ENCODE peak calls at places on chromosomes 13 and 19, in nine cellular contexts. One of them, this sample, is unnamed. For H3K36me3 and H3K27me3, the result is how much of the 10 kb centered on the place peaks cover.

GRCh38 chr19:7988307-7988706 is 17.1 kb downstream of the ELAVL1 start:
- DNase-seq in thoracic aorta: no peak
- DNase-seq in IMR-90: no peak
- DNase-seq in colonic mucosa: no peak
- DNase-seq in neuronal stem cell: no peak
- DNase-seq in CD4-positive, CD25-positive, alpha-beta regulatory T cell: no peak
- DNase-seq in hepatocyte: no peak
- DNase-seq in right lobe of liver: no peak
- DNase-seq in endodermal cell: no peak
- DNase-seq in this sample: no peak

GRCh38 chr19:2533686-2534085 is 57.8 kb downstream of the GADD45B start:
- DNase-seq in thoracic aorta: no peak
- DNase-seq in IMR-90: no peak
- DNase-seq in colonic mucosa: no peak
- DNase-seq in neuronal stem cell: no peak
- DNase-seq in CD4-positive, CD25-positive, alpha-beta regulatory T cell: no peak
- DNase-seq in hepatocyte: no peak
- DNase-seq in right lobe of liver: no peak
- DNase-seq in endodermal cell: no peak
- DNase-seq in this sample: no peak

GRCh38 chr13:26695360-26695705 is 65.3 kb downstream of the GPR12 start:
- DNase-seq in thoracic aorta: no peak
- DNase-seq in IMR-90: no peak
- DNase-seq in colonic mucosa: no peak
- DNase-seq in neuronal stem cell: no peak
- DNase-seq in CD4-positive, CD25-positive, alpha-beta regulatory T cell: no peak
- DNase-seq in hepatocyte: no peak
- DNase-seq in right lobe of liver: no peak
- DNase-seq in endodermal cell: peak
- DNase-seq in this sample: no peak

GRCh38 chr19:5057860-5058259 is 88.9 kb downstream of the KDM4B start:
- DNase-seq in thoracic aorta: no peak
- DNase-seq in IMR-90: no peak
- DNase-seq in colonic mucosa: no peak
- DNase-seq in neuronal stem cell: no peak
- DNase-seq in CD4-positive, CD25-positive, alpha-beta regulatory T cell: no peak
- DNase-seq in hepatocyte: no peak
- DNase-seq in right lobe of liver: no peak
- DNase-seq in endodermal cell: peak
- DNase-seq in this sample: peak

GRCh38 chr13:97758317-97758716 is 195.2 kb upstream of the IPO5 start:
- DNase-seq in thoracic aorta: no peak
- DNase-seq in IMR-90: no peak
- DNase-seq in colonic mucosa: no peak
- DNase-seq in neuronal stem cell: no peak
- DNase-seq in CD4-positive, CD25-positive, alpha-beta regulatory T cell: no peak
- DNase-seq in hepatocyte: no peak
- DNase-seq in right lobe of liver: no peak
- DNase-seq in endodermal cell: no peak
- DNase-seq in this sample: no peak

GRCh38 chr19:57566396-57567256 is 7.0 kb upstream of the ZNF550 start:
- DNase-seq in thoracic aorta: no peak
- DNase-seq in IMR-90: peak
- DNase-seq in colonic mucosa: no peak
- DNase-seq in neuronal stem cell: no peak
- DNase-seq in CD4-positive, CD25-positive, alpha-beta regulatory T cell: peak
- DNase-seq in hepatocyte: peak
- DNase-seq in right lobe of liver: no peak
- DNase-seq in endodermal cell: peak
- DNase-seq in this sample: no peak

GRCh38 chr19:22784051-22784450 is at the start of gene ZNF99:
- DNase-seq in thoracic aorta: peak
- DNase-seq in IMR-90: no peak
- DNase-seq in colonic mucosa: no peak
- DNase-seq in neuronal stem cell: no peak
- DNase-seq in CD4-positive, CD25-positive, alpha-beta regulatory T cell: no peak
- DNase-seq in hepatocyte: no peak
- DNase-seq in right lobe of liver: peak
- DNase-seq in endodermal cell: no peak
- DNase-seq in this sample: no peak

GRCh38 chr19:57028804-57029525 is 90.8 kb upstream of the USP29 start:
- DNase-seq in thoracic aorta: no peak
- DNase-seq in IMR-90: no peak
- DNase-seq in colonic mucosa: no peak
- DNase-seq in neuronal stem cell: no peak
- DNase-seq in CD4-positive, CD25-positive, alpha-beta regulatory T cell: no peak
- DNase-seq in hepatocyte: no peak
- DNase-seq in right lobe of liver: no peak
- DNase-seq in endodermal cell: no peak
- DNase-seq in this sample: no peak

GRCh38 chr13:66489586-66489985 is 740.5 kb downstream of the PCDH9 start:
- DNase-seq in thoracic aorta: no peak
- DNase-seq in IMR-90: peak
- DNase-seq in colonic mucosa: no peak
- DNase-seq in neuronal stem cell: no peak
- DNase-seq in CD4-positive, CD25-positive, alpha-beta regulatory T cell: no peak
- DNase-seq in hepatocyte: no peak
- DNase-seq in right lobe of liver: no peak
- DNase-seq in endodermal cell: no peak
- DNase-seq in this sample: no peak

GRCh38 chr13:113554333-113554700 is 30.2 kb upstream of the TFDP1 start:
- DNase-seq in thoracic aorta: no peak
- DNase-seq in IMR-90: no peak
- DNase-seq in colonic mucosa: no peak
- DNase-seq in neuronal stem cell: no peak
- DNase-seq in CD4-positive, CD25-positive, alpha-beta regulatory T cell: no peak
- DNase-seq in hepatocyte: no peak
- DNase-seq in right lobe of liver: no peak
- DNase-seq in endodermal cell: peak
- DNase-seq in this sample: peak

GRCh38 chr13:100600915-100601314 is 12.3 kb upstream of the GGACT start:
- DNase-seq in thoracic aorta: no peak
- DNase-seq in IMR-90: no peak
- DNase-seq in colonic mucosa: no peak
- DNase-seq in neuronal stem cell: no peak
- DNase-seq in CD4-positive, CD25-positive, alpha-beta regulatory T cell: no peak
- DNase-seq in hepatocyte: no peak
- DNase-seq in right lobe of liver: no peak
- DNase-seq in endodermal cell: no peak
- DNase-seq in this sample: no peak

GRCh38 chr13:42305503-42305902 is 33.6 kb downstream of the AKAP11 start:
- DNase-seq in thoracic aorta: no peak
- DNase-seq in IMR-90: peak
- DNase-seq in colonic mucosa: no peak
- DNase-seq in neuronal stem cell: no peak
- DNase-seq in CD4-positive, CD25-positive, alpha-beta regulatory T cell: no peak
- DNase-seq in hepatocyte: no peak
- DNase-seq in right lobe of liver: no peak
- DNase-seq in endodermal cell: no peak
- DNase-seq in this sample: no peak
- H3K36me3 ChIP-seq in thoracic aorta: under half
- H3K36me3 ChIP-seq in IMR-90: under half
- H3K36me3 ChIP-seq in colonic mucosa: under half
- H3K36me3 ChIP-seq in neuronal stem cell: half or more
- H3K36me3 ChIP-seq in CD4-positive, CD25-positive, alpha-beta regulatory T cell: half or more
- H3K36me3 ChIP-seq in hepatocyte: under half
- H3K36me3 ChIP-seq in right lobe of liver: under half
- H3K36me3 ChIP-seq in endodermal cell: half or more
- H3K36me3 ChIP-seq in this sample: under half

GRCh38 chr19:10544753-10545251 is 1.1 kb downstream of the ATG4D start:
- DNase-seq in thoracic aorta: no peak
- DNase-seq in IMR-90: no peak
- DNase-seq in colonic mucosa: peak
- DNase-seq in neuronal stem cell: no peak
- DNase-seq in CD4-positive, CD25-positive, alpha-beta regulatory T cell: no peak
- DNase-seq in hepatocyte: no peak
- DNase-seq in right lobe of liver: no peak
- DNase-seq in endodermal cell: peak
- DNase-seq in this sample: peak

GRCh38 chr19:10544242-10544752 is 593 bp downstream of the ATG4D start:
- DNase-seq in thoracic aorta: no peak
- DNase-seq in IMR-90: no peak
- DNase-seq in colonic mucosa: peak
- DNase-seq in neuronal stem cell: no peak
- DNase-seq in CD4-positive, CD25-positive, alpha-beta regulatory T cell: peak
- DNase-seq in hepatocyte: peak
- DNase-seq in right lobe of liver: peak
- DNase-seq in endodermal cell: peak
- DNase-seq in this sample: peak

GRCh38 chr19:10546817-10547216 is 3.1 kb downstream of the ATG4D start:
- DNase-seq in thoracic aorta: no peak
- DNase-seq in IMR-90: no peak
- DNase-seq in colonic mucosa: no peak
- DNase-seq in neuronal stem cell: no peak
- DNase-seq in CD4-positive, CD25-positive, alpha-beta regulatory T cell: no peak
- DNase-seq in hepatocyte: no peak
- DNase-seq in right lobe of liver: no peak
- DNase-seq in endodermal cell: no peak
- DNase-seq in this sample: peak

GRCh38 chr19:10543420-10544241 is at the start of gene ATG4D:
- DNase-seq in thoracic aorta: no peak
- DNase-seq in IMR-90: peak
- DNase-seq in colonic mucosa: peak
- DNase-seq in neuronal stem cell: peak
- DNase-seq in CD4-positive, CD25-positive, alpha-beta regulatory T cell: peak
- DNase-seq in hepatocyte: peak
- DNase-seq in right lobe of liver: peak
- DNase-seq in endodermal cell: peak
- DNase-seq in this sample: peak

DNA sequence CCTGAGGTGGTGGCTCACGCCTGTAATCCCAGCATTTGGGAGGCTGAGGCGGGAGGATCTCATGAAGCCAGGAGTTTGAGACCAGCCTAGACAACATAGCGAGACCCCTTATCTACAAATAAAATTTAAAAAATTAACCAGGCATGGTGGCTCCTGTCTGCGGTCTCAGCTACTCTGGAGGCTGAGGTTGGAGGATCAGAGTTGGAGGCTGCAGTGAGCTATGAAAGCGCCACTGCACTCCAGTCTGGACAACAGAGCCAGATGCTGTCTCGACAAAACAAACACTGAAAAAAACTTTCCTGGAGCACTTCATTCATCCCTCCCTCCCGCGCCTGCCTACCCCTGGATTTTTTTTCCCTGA is 665 bp upstream of the ATG4D start:
- DNase-seq in thoracic aorta: no peak
- DNase-seq in IMR-90: no peak
- DNase-seq in colonic mucosa: no peak
- DNase-seq in neuronal stem cell: no peak
- DNase-seq in CD4-positive, CD25-positive, alpha-beta regulatory T cell: no peak
- DNase-seq in hepatocyte: no peak
- DNase-seq in right lobe of liver: no peak
- DNase-seq in endodermal cell: no peak
- DNase-seq in this sample: no peak
- H3K4me3 ChIP-seq in thoracic aorta: peak
- H3K4me3 ChIP-seq in IMR-90: no peak
- H3K4me3 ChIP-seq in colonic mucosa: peak
- H3K4me3 ChIP-seq in neuronal stem cell: peak
- H3K4me3 ChIP-seq in CD4-positive, CD25-positive, alpha-beta regulatory T cell: peak
- H3K4me3 ChIP-seq in hepatocyte: peak
- H3K4me3 ChIP-seq in right lobe of liver: peak
- H3K4me3 ChIP-seq in endodermal cell: peak
- H3K4me3 ChIP-seq in this sample: peak

DNA sequence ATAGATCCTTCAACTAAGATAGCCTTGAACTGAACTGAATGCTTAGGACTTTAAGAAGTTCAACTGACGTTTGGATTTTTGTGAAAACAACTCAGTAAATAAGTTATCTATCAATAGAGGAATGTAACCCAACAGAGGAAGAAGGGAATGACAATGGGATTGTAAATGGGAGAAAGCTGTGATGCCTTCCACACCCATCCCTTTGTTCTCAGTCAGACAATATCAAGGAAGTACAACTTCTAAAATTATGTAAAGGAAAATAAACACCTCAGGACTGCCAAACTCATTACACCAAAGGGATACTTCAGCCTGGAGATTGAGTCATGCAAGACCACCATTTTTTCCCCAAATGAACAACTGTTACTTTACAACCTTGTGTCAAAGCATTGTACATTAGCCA is 21.1 kb downstream of the CEACAM8 start:
- DNase-seq in thoracic aorta: no peak
- DNase-seq in IMR-90: no peak
- DNase-seq in colonic mucosa: no peak
- DNase-seq in neuronal stem cell: no peak
- DNase-seq in CD4-positive, CD25-positive, alpha-beta regulatory T cell: no peak
- DNase-seq in hepatocyte: no peak
- DNase-seq in right lobe of liver: no peak
- DNase-seq in endodermal cell: no peak
- DNase-seq in this sample: no peak
- H3K27me3 ChIP-seq in thoracic aorta: under half
- H3K27me3 ChIP-seq in IMR-90: under half
- H3K27me3 ChIP-seq in colonic mucosa: under half
- H3K27me3 ChIP-seq in neuronal stem cell: under half
- H3K27me3 ChIP-seq in CD4-positive, CD25-positive, alpha-beta regulatory T cell: under half
- H3K27me3 ChIP-seq in hepatocyte: under half
- H3K27me3 ChIP-seq in right lobe of liver: under half
- H3K27me3 ChIP-seq in endodermal cell: under half
- H3K27me3 ChIP-seq in this sample: under half

GRCh38 chr13:110471156-110471832 is 90.2 kb downstream of the RAB20 start:
- DNase-seq in thoracic aorta: no peak
- DNase-seq in IMR-90: no peak
- DNase-seq in colonic mucosa: peak
- DNase-seq in neuronal stem cell: no peak
- DNase-seq in CD4-positive, CD25-positive, alpha-beta regulatory T cell: no peak
- DNase-seq in hepatocyte: no peak
- DNase-seq in right lobe of liver: no peak
- DNase-seq in endodermal cell: no peak
- DNase-seq in this sample: no peak

GRCh38 chr13:110474713-110475112 is 86.8 kb downstream of the RAB20 start:
- DNase-seq in thoracic aorta: no peak
- DNase-seq in IMR-90: peak
- DNase-seq in colonic mucosa: no peak
- DNase-seq in neuronal stem cell: no peak
- DNase-seq in CD4-positive, CD25-positive, alpha-beta regulatory T cell: no peak
- DNase-seq in hepatocyte: no peak
- DNase-seq in right lobe of liver: no peak
- DNase-seq in endodermal cell: no peak
- DNase-seq in this sample: no peak

GRCh38 chr13:110475117-110475516 is 86.4 kb downstream of the RAB20 start:
- DNase-seq in thoracic aorta: no peak
- DNase-seq in IMR-90: no peak
- DNase-seq in colonic mucosa: no peak
- DNase-seq in neuronal stem cell: no peak
- DNase-seq in CD4-positive, CD25-positive, alpha-beta regulatory T cell: no peak
- DNase-seq in hepatocyte: no peak
- DNase-seq in right lobe of liver: no peak
- DNase-seq in endodermal cell: no peak
- DNase-seq in this sample: no peak

GRCh38 chr13:110471833-110472162 is 89.7 kb downstream of the RAB20 start:
- DNase-seq in thoracic aorta: no peak
- DNase-seq in IMR-90: peak
- DNase-seq in colonic mucosa: peak
- DNase-seq in neuronal stem cell: no peak
- DNase-seq in CD4-positive, CD25-positive, alpha-beta regulatory T cell: no peak
- DNase-seq in hepatocyte: no peak
- DNase-seq in right lobe of liver: peak
- DNase-seq in endodermal cell: no peak
- DNase-seq in this sample: no peak

GRCh38 chr13:110472904-110473563 is 88.5 kb downstream of the RAB20 start:
- DNase-seq in thoracic aorta: no peak
- DNase-seq in IMR-90: no peak
- DNase-seq in colonic mucosa: no peak
- DNase-seq in neuronal stem cell: no peak
- DNase-seq in CD4-positive, CD25-positive, alpha-beta regulatory T cell: no peak
- DNase-seq in hepatocyte: no peak
- DNase-seq in right lobe of liver: no peak
- DNase-seq in endodermal cell: no peak
- DNase-seq in this sample: no peak
- H3K36me3 ChIP-seq in thoracic aorta: half or more
- H3K36me3 ChIP-seq in IMR-90: half or more
- H3K36me3 ChIP-seq in colonic mucosa: under half
- H3K36me3 ChIP-seq in neuronal stem cell: half or more
- H3K36me3 ChIP-seq in CD4-positive, CD25-positive, alpha-beta regulatory T cell: under half
- H3K36me3 ChIP-seq in hepatocyte: under half
- H3K36me3 ChIP-seq in right lobe of liver: under half
- H3K36me3 ChIP-seq in endodermal cell: half or more
- H3K36me3 ChIP-seq in this sample: under half